ENCODE peak calls at places on chromosome 15, in five cellular contexts. I is fibroblast of villous mesenchyme, Q is PC-3, W is fibroblast of the aortic adventitia, F is A549. B is an unnamed sample.

GRCh38 chr15:77500986-77501385 is 80.3 kb downstream of the HMG20A start:
- DNase-seq in I (peak), Q (no peak), W (peak), F (no peak), B (no peak)

GRCh38 chr15:65006876-65007275 is 17.2 kb upstream of the SPG21 start:
- DNase-seq in I (no peak), Q (no peak), W (no peak), F (no peak), B (no peak)

GRCh38 chr15:29567336-29567735 is 254.9 kb downstream of the TJP1 start:
- DNase-seq in I (no peak), Q (no peak), W (no peak), F (no peak), B (no peak)

GRCh38 chr15:56677271-56677670 is 56.0 kb downstream of the ZNF280D start:
- DNase-seq in I (no peak), Q (no peak), W (no peak), F (no peak), B (no peak)

GRCh38 chr15:64775551-64776401 is at the start of gene RBPMS2:
- DNase-seq in I (peak), Q (no peak), W (no peak), F (peak), B (no peak)

GRCh38 chr15:80559320-80559693 is 135.8 kb upstream of the ABHD17C start:
- DNase-seq in I (no peak), Q (no peak), W (no peak), F (no peak), B (no peak)

GRCh38 chr15:85407421-85408269 is 27.2 kb downstream of the AKAP13 start:
- DNase-seq in I (peak), Q (peak), W (peak), F (peak), B (no peak)

GRCh38 chr15:28107111-28107893 is 8.2 kb upstream of the OCA2 start:
- DNase-seq in I (peak), Q (peak), W (peak), F (no peak), B (no peak)

GRCh38 chr15:64029111-64029510 is 17.2 kb downstream of the DAPK2 start:
- DNase-seq in I (no peak), Q (no peak), W (no peak), F (no peak), B (no peak)

GRCh38 chr15:43518073-43518761 is 809 bp downstream of the MAP1A start:
- DNase-seq in I (peak), Q (no peak), W (peak), F (no peak), B (no peak)

GRCh38 chr15:97968380-97968779 is 7.9 kb downstream of the ARRDC4 start:
- DNase-seq in I (peak), Q (no peak), W (peak), F (no peak), B (no peak)

GRCh38 chr15:66850078-66850991 is 148.3 kb downstream of the SMAD6 start:
- DNase-seq in I (peak), Q (no peak), W (no peak), F (no peak), B (no peak)

GRCh38 chr15:65862682-65863081 is 6.6 kb upstream of the RAB11A start:
- DNase-seq in I (peak), Q (peak), W (peak), F (peak), B (no peak)

GRCh38 chr15:73108676-73109075 is 56.4 kb downstream of the NEO1 start:
- DNase-seq in I (no peak), Q (no peak), W (no peak), F (no peak), B (no peak)

GRCh38 chr15:99137111-99137546 is 32.2 kb downstream of the SYNM start:
- DNase-seq in I (no peak), Q (no peak), W (no peak), F (no peak), B (no peak)

GRCh38 chr15:89704411-89704810 is 13.8 kb downstream of the WDR93 start:
- DNase-seq in I (no peak), Q (no peak), W (peak), F (no peak), B (no peak)

GRCh38 chr15:38425269-38425668 is 28.7 kb upstream of the FAM98B start:
- DNase-seq in I (no peak), Q (no peak), W (no peak), F (no peak), B (no peak)

GRCh38 chr15:45794768-45795486 is 160.1 kb downstream of the SQOR start:
- DNase-seq in I (no peak), Q (no peak), W (no peak), F (no peak), B (no peak)

GRCh38 chr15:55389276-55389631 is 18.9 kb downstream of the CCPG1 start:
- DNase-seq in I (peak), Q (peak), W (no peak), F (peak), B (no peak)

GRCh38 chr15:36067483-36068274 is 511.7 kb upstream of the CDIN1 start:
- DNase-seq in I (no peak), Q (no peak), W (no peak), F (no peak), B (no peak)

GRCh38 chr15:45891766-45892165 is 256.9 kb downstream of the SQOR start:
- DNase-seq in I (peak), Q (no peak), W (no peak), F (no peak), B (peak)

GRCh38 chr15:49644364-49644794 is 23.5 kb downstream of the DTWD1 start:
- DNase-seq in I (peak), Q (no peak), W (peak), F (no peak), B (no peak)

GRCh38 chr15:68056097-68056865 is 2.2 kb downstream of the PIAS1 start:
- DNase-seq in I (no peak), Q (no peak), W (peak), F (no peak), B (no peak)

GRCh38 chr15:88348579-88349255 is 92.2 kb upstream of the NTRK3 start:
- DNase-seq in I (no peak), Q (no peak), W (no peak), F (no peak), B (no peak)

GRCh38 chr15:75646944-75647364 is 758 bp upstream of the SNX33 start:
- DNase-seq in I (peak), Q (peak), W (no peak), F (no peak), B (peak)

GRCh38 chr15:58228708-58229107 is 90.5 kb downstream of the AQP9 start:
- DNase-seq in I (peak), Q (no peak), W (peak), F (no peak), B (no peak)

GRCh38 chr15:63998489-63998888 is 47.8 kb downstream of the DAPK2 start:
- DNase-seq in I (no peak), Q (no peak), W (no peak), F (no peak), B (no peak)

GRCh38 chr15:88083828-88084760 is 172.4 kb downstream of the NTRK3 start:
- DNase-seq in I (no peak), Q (no peak), W (peak), F (no peak), B (no peak)

GRCh38 chr15:79844221-79844620 is 52.6 kb downstream of the MTHFS start:
- DNase-seq in I (peak), Q (no peak), W (no peak), F (no peak), B (no peak)

GRCh38 chr15:59642351-59642750 is 15.0 kb downstream of the GTF2A2 start:
- DNase-seq in I (no peak), Q (no peak), W (peak), F (no peak), B (no peak)